ENCODE peak calls at places on chromosome 1, in five cellular contexts. S is spleen, C is uterus, G is WERI-Rb-1, W is right lobe of liver. Q is an unnamed sample. For H3K27me3, the result is how much of the 10 kb centered on the place peaks cover.

GRCh38 chr1:54361342-54361741 is 44.9 kb downstream of the SSBP3 start:
- DNase-seq in S (no peak), C (peak), G (peak), W (no peak), Q (no peak)

GRCh38 chr1:46784666-46785065 is 14.2 kb upstream of the CYP4B1 start:
- DNase-seq in S (no peak), C (no peak), G (no peak), W (no peak), Q (no peak)

GRCh38 chr1:2320001-2320400 is 71.4 kb downstream of the MORN1 start:
- DNase-seq in S (no peak), C (peak), G (no peak), W (no peak), Q (peak)

GRCh38 chr1:149881876-149882275 is 17.5 kb upstream of the BOLA1 start:
- DNase-seq in S (no peak), C (no peak), G (peak), W (no peak), Q (no peak)

GRCh38 chr1:28067523-28068090 is 20.8 kb downstream of the EYA3 start:
- DNase-seq in S (no peak), C (no peak), G (no peak), W (no peak), Q (no peak)

GRCh38 chr1:201141418-201141817 is 12.9 kb downstream of the TMEM9 start:
- DNase-seq in S (no peak), C (no peak), G (no peak), W (no peak), Q (no peak)

GRCh38 chr1:55631508-55631907 is 416.3 kb upstream of the USP24 start:
- DNase-seq in S (no peak), C (no peak), G (no peak), W (no peak), Q (no peak)

GRCh38 chr1:174938306-174939000 is 61.3 kb upstream of the CACYBP start:
- DNase-seq in S (no peak), C (no peak), G (no peak), W (no peak), Q (no peak)

GRCh38 chr1:10633416-10633815 is 158.7 kb downstream of the PEX14 start:
- DNase-seq in S (peak), C (no peak), G (no peak), W (no peak), Q (no peak)

GRCh38 chr1:212749924-212750535 is 41.5 kb downstream of the NSL1 start:
- DNase-seq in S (no peak), C (no peak), G (no peak), W (no peak), Q (no peak)

GRCh38 chr1:44314401-44314800 is 40.7 kb downstream of the ERI3 start:
- DNase-seq in S (no peak), C (no peak), G (no peak), W (no peak), Q (no peak)

DNA sequence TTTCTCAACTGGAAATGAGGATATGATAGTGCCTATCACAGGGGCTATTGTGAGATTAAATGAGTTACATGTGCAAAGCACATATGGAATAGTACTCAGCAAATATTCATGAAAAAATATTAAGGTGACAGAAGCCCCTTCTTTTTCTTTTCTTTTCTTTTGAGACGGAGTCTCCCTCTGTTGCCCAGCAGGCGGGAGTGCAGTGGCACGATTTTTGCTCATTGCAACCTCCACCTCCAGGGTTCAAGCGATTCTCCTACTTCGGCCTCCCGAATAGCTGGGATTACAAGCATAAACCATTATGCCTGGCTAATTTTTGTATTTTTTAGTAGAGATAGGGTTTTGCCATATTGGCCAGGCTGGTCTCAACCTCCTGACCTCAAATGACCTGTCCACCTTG is 139.4 kb downstream of the HIVEP3 start:
- DNase-seq in S (no peak), C (no peak), G (no peak), W (no peak), Q (no peak)
- TF ChIP-seq CTCF in S (no peak), C (no peak), G (peak), W (no peak), Q (peak)

DNA sequence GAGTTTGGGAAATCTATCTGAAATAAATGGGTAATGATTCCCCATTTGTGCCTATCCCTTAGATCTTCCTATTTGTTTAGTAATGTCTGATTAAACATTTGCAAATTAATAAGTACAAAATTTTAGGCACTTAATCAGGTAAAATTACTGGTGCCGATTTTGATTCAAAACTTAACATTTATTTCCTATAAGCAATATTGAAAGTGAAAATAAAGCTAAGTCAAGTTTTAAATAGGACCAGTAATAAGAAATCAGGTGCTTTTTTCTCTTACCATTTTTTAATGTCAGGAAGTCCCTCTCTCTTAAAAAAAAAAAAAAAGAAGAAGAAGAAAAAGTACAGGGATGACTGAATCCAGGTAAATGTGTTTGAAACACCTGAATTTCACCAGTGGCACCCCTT is 773 bp upstream of the GBP4 start:
- DNase-seq in S (no peak), C (no peak), G (no peak), W (no peak), Q (no peak)
- H3K4me3 ChIP-seq in S (peak), C (peak), G (no peak), W (peak), Q (peak)

DNA sequence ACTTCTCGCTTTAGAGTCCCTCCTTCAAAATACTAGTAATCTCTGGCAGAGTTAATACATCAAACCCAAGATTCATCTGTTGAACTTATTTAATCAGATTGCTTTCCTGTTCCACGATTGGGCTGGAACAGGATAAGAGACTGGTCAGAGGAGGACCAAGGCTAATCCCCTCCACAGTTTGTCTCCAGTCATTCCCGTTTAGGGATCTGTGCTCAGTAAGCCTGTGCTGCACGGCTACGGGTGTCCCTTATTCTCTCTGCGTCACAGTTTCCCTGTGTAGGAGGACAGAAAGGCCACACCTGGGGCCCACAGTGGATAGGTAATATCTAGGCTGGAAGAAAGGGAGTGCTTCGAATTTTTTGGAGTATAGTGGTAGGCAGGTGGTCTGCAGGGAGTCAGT is 16.5 kb upstream of the NUAK2 start:
- DNase-seq in S (no peak), C (no peak), G (peak), W (no peak), Q (no peak)
- H3K27me3 ChIP-seq in S (under half), C (under half), G (under half), W (under half), Q (under half)

DNA sequence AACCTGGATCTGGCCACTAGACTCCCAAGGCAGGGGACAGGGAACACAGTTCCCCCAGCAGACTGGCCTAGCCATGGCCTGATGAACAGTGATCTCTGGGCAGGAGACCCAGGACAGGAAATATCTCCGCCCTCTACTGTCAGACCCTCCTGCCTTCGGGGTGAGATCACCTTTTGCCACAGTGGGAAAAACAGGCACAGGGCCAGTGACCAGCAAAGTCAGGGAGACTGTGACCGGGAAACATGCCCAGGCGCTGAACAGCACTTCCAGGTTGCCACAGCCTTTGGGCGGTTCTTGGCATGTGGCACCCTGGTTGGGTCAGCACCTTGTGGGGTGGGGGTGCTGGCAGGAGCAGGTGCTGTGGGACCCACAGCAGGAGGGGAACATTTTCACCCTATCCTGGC is 8.9 kb upstream of the ZNF669 start:
- DNase-seq in S (no peak), C (peak), G (no peak), W (peak), Q (no peak)
- TF ChIP-seq CTCF in S (no peak), C (no peak), G (no peak), W (no peak), Q (no peak)

GRCh38 chr1:190847166-190847565 is 369.5 kb upstream of the BRINP3 start:
- DNase-seq in S (no peak), C (no peak), G (no peak), W (no peak), Q (no peak)
- H3K4me3 ChIP-seq in S (no peak), C (no peak), G (no peak), W (no peak), Q (no peak)

DNA sequence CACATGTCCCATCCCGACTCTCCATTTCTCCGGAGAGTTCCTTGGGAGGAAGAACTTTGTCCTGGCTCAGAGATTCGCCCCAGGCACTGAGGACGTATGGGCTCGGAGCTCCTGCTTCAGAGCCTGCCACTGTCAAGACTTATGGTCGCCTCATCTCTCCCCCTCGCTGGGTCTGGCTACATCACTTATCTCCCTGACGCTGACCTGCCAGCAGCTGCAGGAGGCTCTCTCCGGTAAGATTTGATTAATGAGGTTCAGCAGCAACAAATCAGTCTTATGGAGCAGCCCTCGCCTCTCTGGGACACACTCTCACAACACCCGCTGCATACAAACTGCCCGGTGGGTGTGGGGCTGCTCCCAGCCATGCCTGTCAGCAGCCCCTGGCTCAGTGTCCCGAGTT is 297.9 kb downstream of the RRAGC start:
- DNase-seq in S (no peak), C (no peak), G (peak), W (no peak), Q (no peak)
- H3K27me3 ChIP-seq in S (under half), C (under half), G (under half), W (under half), Q (half or more)

DNA sequence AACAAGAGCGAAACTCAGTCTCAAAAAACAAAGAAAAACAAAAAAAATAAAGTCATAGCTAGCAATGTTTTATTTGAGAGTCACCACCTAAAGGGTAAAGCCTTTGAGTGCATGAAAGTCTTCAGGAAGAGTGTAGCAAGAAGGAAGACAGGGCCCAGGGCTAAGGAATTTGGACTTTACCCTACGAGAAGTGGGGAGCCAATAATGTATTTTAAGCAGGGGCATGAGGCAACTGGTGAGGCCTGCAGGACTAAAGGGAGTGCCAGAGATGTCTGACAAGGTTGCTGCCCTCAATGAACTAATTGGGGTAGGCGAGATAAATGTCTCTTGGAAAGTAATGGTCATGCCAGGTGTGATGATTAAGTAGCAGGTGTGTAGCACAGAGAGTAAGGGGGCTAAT is 31.7 kb upstream of the CACNA1E start:
- DNase-seq in S (no peak), C (no peak), G (no peak), W (no peak), Q (no peak)
- TF ChIP-seq CTCF in S (no peak), C (no peak), G (no peak), W (no peak), Q (no peak)

DNA sequence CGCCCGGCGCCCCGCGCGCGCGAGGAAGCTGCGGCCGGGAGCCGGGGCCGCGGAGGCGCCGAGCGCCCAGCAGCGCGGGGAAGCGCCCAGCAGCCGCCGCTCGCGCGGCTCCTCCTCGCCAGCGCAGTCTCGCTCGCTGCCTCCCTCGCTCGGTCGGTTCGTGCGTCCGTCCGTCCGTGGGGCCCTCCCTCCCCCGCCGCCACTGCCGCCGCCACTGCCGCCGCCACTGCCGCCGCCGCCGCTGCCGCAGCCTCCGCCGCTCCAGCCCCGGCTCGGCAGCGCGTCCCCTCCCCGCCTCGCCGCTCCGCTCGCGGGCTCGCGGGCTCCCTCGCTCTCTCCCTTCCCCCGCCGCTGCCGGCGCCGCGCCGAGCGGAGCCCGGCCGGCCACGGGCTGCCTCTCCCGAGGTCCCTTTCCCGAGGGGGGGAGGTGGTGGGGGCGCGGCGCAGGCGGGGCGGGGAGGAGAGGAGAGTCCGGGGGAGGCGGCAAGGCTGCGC is at the start of gene KCND3:
- DNase-seq in S (peak), C (no peak), G (no peak), W (peak), Q (peak)
- H3K4me3 ChIP-seq in S (peak), C (peak), G (peak), W (peak), Q (peak)

DNA sequence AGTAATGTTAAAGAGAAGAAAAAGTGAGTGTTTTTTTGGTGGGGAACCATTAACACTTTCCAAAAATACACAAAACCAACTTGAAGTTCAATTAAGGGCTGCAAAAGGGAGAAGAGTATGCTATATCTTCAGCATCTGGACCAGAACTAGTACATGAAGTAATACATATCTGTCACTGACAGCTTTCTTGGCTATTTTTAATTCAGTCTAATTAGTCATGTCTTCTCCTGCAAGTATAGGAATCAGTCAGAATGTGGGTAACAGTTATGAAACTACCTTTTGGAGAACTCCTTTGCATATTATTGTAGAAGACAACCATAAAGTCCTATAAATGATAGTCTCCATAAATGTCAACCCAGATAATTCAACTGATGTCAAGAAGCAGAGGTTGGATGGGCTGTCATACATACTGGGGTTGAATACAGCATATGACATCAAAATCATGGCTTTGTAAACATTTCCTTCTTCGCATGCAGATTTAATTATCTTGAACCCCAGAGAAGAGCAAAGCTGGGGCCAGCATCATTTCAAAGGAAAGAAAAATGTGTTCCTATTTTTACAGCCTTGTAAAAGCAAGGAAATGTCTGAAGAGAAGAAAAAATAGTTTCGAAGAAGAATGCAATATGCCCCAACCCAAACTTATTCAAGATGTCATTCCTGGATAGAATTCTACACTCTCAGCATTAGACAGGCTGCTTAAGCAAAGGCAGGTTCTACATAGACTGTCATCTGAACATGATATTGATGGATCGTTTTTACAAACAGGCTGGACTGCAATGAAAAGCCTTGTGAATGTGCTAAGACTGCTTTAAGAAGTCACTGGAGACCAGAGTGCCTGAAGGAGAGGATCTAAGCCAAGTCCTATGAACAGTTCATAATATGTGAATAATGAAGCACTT is 901.0 kb downstream of the TTLL7 start:
- DNase-seq in S (no peak), C (no peak), G (no peak), W (no peak), Q (no peak)
- H3K27me3 ChIP-seq in S (under half), C (under half), G (under half), W (under half), Q (under half)

Q was measured in left ventricle myocardium inferior.